ENCODE peak calls at places on chromosomes 7 and 10, in seven cellular contexts. Q is foreskin fibroblast; R is endodermal cell; F is psoas muscle; U is CD4-positive, CD25-positive, alpha-beta regulatory T cell; A is kidney; M is cardiac fibroblast. D is an unnamed sample.

GRCh38 chr10:44799971-44800370 is 111.2 kb upstream of the TMEM72 start:
- DNase-seq in A (no peak), U (no peak), M (no peak), R (no peak), Q (no peak), F (no peak), D (no peak)

GRCh38 chr7:114799522-114800133 is 122.3 kb upstream of the MDFIC start:
- DNase-seq in A (no peak), M (no peak), F (no peak), U (peak; percentile 43), R (no peak), Q (no peak), D (no peak)

GRCh38 chr7:24786941-24787340 is 29.7 kb upstream of the GSDME start:
- DNase-seq in F (peak; percentile 66), Q (peak; percentile 96), M (peak; percentile 77), U (no peak), R (no peak), A (no peak), D (no peak)

GRCh38 chr10:22713853-22714523 is 390 bp downstream of the PIP4K2A start:
- DNase-seq in F (no peak), A (peak; percentile 85), R (peak; percentile 80), Q (peak; percentile 36), U (peak; percentile 65), M (peak; percentile 35), D (no peak)

GRCh38 chr10:8840356-8840755 is 785.9 kb downstream of the GATA3 start:
- DNase-seq in F (no peak), Q (no peak), R (peak; percentile 57), A (no peak), M (no peak), U (no peak), D (no peak)

GRCh38 chr7:82678716-82679115 is 235.1 kb upstream of the CACNA2D1 start:
- DNase-seq in A (no peak), R (no peak), Q (no peak), M (no peak), F (no peak), U (peak; percentile 53), D (no peak)

GRCh38 chr7:7566651-7567611 is at the start of gene MIOS:
- DNase-seq in A (peak; percentile 95), U (peak; percentile 82), F (peak; percentile 91), Q (peak; percentile 92), R (peak; percentile 93), M (peak; percentile 82), D (peak; percentile 56)

GRCh38 chr10:43105119-43105792 is 28.4 kb downstream of the RET start:
- DNase-seq in R (peak; percentile 95), Q (peak; percentile 91), A (peak; percentile 90), U (peak; percentile 74), M (peak; percentile 81), F (peak; percentile 80), D (no peak)

GRCh38 chr10:108112218-108112617 is 947.7 kb upstream of the SORCS1 start:
- DNase-seq in A (no peak), M (no peak), F (no peak), Q (peak; percentile 5), U (no peak), R (no peak), D (no peak)

GRCh38 chr10:19816420-19817250 is at the start of gene PLXDC2:
- DNase-seq in Q (peak; percentile 65), R (peak; percentile 85), A (peak; percentile 83), U (no peak), F (peak; percentile 47), M (peak; percentile 62), D (no peak)

GRCh38 chr7:105849122-105849855 is 27.1 kb downstream of the ATXN7L1 start:
- DNase-seq in Q (peak; percentile 30), M (no peak), R (peak; percentile 92), F (no peak), A (no peak), U (peak; percentile 92), D (no peak)

GRCh38 chr7:37376386-37376785 is 72.3 kb downstream of the ELMO1 start:
- DNase-seq in R (no peak), F (no peak), M (no peak), Q (no peak), A (no peak), U (no peak), D (no peak)

DNA sequence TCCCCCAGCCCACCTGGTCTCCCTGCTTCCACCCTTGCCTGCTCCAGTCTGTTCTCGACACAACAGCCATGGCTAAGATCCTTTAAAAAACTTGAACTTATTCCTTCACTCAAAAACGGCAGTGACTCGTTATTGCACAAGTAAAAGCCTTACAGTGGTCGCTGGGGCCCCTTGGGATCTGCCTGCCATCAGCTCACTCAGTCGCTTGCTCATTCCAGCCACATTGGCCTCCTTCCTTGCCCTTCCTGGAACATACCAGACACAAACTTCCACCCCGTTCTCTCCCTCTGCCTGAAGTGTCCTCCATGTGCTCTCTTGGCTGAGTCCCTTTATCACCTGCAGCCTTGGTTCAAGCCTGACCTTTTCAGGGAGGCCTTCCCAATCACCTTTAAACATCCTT is 4.7 kb downstream of the CCNY start:
- DNase-seq in Q (peak; percentile 66), R (no peak), F (peak; percentile 51), U (no peak), M (peak; percentile 29), A (peak; percentile 76), D (no peak)
- H3K4me3 ChIP-seq in Q (no peak overlapping the region), R (no peak overlapping the region), F (no peak overlapping the region), U (peak overlapping the region; percentile 27), M (no peak overlapping the region), A (no peak overlapping the region), D (peak overlapping the region; percentile 8)

GRCh38 chr7:95609277-95609971 is 13.1 kb upstream of the PDK4 start:
- DNase-seq in Q (peak; percentile 78), A (peak; percentile 17), U (no peak), M (peak; percentile 83), R (no peak), F (no peak), D (no peak)
- H3K4me3 ChIP-seq in Q (no peak overlapping the region), A (peak overlapping the region; percentile 49), U (no peak overlapping the region), M (no peak overlapping the region), R (no peak overlapping the region), F (peak overlapping the region; percentile 40), D (no peak overlapping the region)

DNA sequence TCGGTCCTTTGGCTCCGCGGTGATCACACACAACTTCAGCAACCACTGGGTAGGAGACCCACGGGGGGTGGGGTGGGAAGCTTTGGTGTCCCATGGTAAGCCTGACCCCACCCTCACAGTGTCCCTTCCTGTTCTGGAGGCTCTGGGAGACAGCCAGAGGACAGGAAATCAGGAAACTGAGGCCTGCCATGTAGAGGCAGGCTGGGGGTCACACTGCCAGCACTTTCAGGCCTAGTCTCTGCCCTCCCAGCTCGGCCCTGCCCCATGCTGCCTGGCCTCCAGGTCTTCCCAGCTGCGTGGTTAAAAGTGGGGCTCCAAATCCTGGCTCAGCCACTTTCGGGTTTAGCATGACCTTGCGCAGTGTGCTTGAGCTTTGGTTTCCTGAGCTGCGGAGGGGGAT is 10.9 kb downstream of the AQP1 start:
- DNase-seq in M (no peak), Q (no peak), R (peak; percentile 34), A (peak; percentile 46), F (no peak), U (no peak), D (no peak)
- H3K4me3 ChIP-seq in M (no peak overlapping the region), Q (no peak overlapping the region), R (no peak overlapping the region), A (no peak overlapping the region), F (no peak overlapping the region), U (no peak overlapping the region), D (no peak overlapping the region)

GRCh38 chr7:129373651-129374428 is 60.4 kb upstream of the STRIP2 start:
- DNase-seq in Q (no peak), A (no peak), U (peak; percentile 17), M (no peak), R (no peak), F (no peak), D (no peak)
- H3K4me3 ChIP-seq in Q (no peak overlapping the region), A (no peak overlapping the region), U (no peak overlapping the region), M (no peak overlapping the region), R (no peak overlapping the region), F (no peak overlapping the region), D (no peak overlapping the region)

GRCh38 chr7:25881317-25881716 is 270.7 kb upstream of the NFE2L3 start:
- DNase-seq in M (no peak), Q (no peak), U (no peak), F (no peak), A (no peak), R (no peak), D (no peak)
- H3K4me3 ChIP-seq in M (no peak overlapping the region), Q (no peak overlapping the region), U (no peak overlapping the region), F (no peak overlapping the region), A (no peak overlapping the region), R (no peak overlapping the region), D (no peak overlapping the region)

DNA sequence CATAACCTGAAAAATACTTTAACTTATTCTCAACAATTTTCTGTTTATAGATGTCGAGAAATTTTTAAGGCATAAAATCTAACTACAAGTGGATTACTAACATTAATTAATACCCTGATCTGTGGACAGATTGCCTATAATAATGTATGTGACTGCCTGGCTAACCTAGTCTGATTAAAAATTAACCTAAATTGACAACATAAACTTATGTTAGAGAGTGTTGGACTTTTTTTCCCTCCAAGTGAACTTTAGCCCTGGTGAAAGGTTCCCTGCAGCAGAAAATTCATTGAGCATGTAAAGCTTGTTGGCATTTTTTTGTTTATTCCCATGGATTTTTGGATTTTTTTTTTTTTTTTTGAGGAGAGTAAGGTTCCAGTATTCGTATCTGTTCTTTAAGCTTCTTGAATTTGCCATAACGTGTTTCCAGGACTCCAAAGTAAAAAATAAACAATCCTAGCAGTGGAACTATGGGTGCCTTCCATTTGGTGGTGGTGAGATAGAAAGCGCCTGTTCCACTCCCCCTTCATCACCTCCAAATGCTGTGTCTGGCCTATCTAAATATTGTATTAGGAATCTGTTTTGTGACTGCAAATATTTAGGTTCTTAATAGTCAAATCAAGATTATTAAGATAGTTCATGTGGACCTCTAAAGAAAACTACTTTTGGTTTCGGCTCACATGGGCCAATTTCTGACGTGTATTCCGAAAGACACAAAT is 36.1 kb downstream of the NET1 start:
- DNase-seq in A (no peak), F (no peak), Q (no peak), U (no peak), M (no peak), R (no peak), D (no peak)
- H3K4me3 ChIP-seq in A (peak overlapping the region; percentile 99), F (peak overlapping the region; percentile 69), Q (peak overlapping the region; percentile 92), U (peak overlapping the region; percentile 85), M (peak overlapping the region; percentile 63), R (peak overlapping the region; percentile 86), D (no peak overlapping the region)

DNA sequence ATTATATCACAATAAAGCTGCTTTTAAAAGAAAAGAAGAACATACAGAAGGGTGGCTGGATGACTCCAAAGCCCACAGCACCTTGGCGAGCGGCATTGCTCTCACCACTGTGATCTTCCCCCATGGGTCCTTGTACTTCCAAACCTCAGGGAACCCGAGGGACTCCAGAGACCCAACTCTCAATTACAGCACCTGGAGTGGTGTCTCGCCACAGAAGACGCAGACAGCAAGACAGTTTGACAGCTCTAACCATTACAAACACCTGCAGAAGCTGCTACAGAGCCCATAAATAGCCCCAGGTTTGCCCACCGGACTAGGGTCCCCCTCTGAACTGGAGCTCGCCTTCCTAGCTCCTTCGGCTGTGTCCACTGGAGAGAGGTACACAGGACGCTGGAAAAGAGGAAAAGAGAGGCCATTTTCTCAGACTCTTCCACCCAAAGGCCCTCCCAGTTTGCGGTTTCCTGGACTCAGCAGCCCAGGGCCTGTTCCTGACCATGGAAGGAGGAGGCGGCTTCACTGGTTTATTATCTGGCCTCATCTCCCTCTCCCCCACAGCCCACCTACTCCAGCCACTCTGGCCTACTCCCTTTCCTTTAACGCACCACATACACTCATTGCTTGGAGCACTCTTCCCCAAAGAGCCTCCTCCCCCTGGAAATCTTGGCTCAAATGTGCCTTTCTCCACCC is 1.9 kb downstream of the PIK3AP1 start:
- DNase-seq in R (no peak), F (no peak), A (no peak), M (no peak), U (no peak), Q (no peak), D (no peak)
- H3K4me3 ChIP-seq in R (no peak overlapping the region), F (peak overlapping the region; percentile 24), A (no peak overlapping the region), M (no peak overlapping the region), U (no peak overlapping the region), Q (no peak overlapping the region), D (peak overlapping the region; percentile 78)

GRCh38 chr7:5417106-5418071 is 6.2 kb downstream of the TNRC18 start:
- DNase-seq in R (peak; percentile 79), U (no peak), A (no peak), F (no peak), M (peak; percentile 45), Q (peak; percentile 73), D (no peak)
- H3K4me3 ChIP-seq in R (peak overlapping the region; percentile 100), U (no peak overlapping the region), A (no peak overlapping the region), F (peak overlapping the region; percentile 99), M (no peak overlapping the region), Q (no peak overlapping the region), D (no peak overlapping the region)

D was measured in GM12864.